ENCODE peak calls at places on chromosomes 12 and 14, in six cellular contexts. H is right lobe of liver; G is RWPE1; R is CD8-positive, alpha-beta T cell; O is WTC11; Z is cardiac fibroblast. N is an unnamed sample.
A peak's percentile ranks its signal among the peaks of the same experiment; 100 is the strongest.

GRCh38 chr12:71704920-71705319 is 19.0 kb downstream of the TMEM19 start:
- DNase-seq in H (no peak), G (no peak), R (no peak), O (no peak), Z (no peak), N (no peak)

GRCh38 chr14:75277000-75277795 is 1.4 kb upstream of the FOS start:
- DNase-seq in H (peak; percentile 94), G (peak; percentile 84), R (peak; percentile 62), O (peak; percentile 78), Z (peak; percentile 89), N (peak; percentile 67)

GRCh38 chr12:40784102-40784501 is 91.9 kb downstream of the CNTN1 start:
- DNase-seq in H (no peak), G (no peak), R (no peak), O (no peak), Z (no peak), N (no peak)

GRCh38 chr12:108701779-108702435 is 29.4 kb downstream of the CORO1C start:
- DNase-seq in H (no peak), G (no peak), R (no peak), O (no peak), Z (peak; percentile 69), N (no peak)

GRCh38 chr12:98637068-98637467 is 7.5 kb downstream of the IKBIP start:
- DNase-seq in H (no peak), G (no peak), R (no peak), O (no peak), Z (no peak), N (no peak)

GRCh38 chr14:79279645-79280399 is 931.5 kb downstream of the DIO2 start:
- DNase-seq in H (no peak), G (no peak), R (no peak), O (peak; percentile 15), Z (peak; percentile 24), N (no peak)

GRCh38 chr12:66453837-66454236 is 151.5 kb downstream of the HELB start:
- DNase-seq in H (no peak), G (no peak), R (no peak), O (no peak), Z (no peak), N (no peak)

GRCh38 chr14:42961509-42961908 is 1354.8 kb downstream of the LRFN5 start:
- DNase-seq in H (no peak), G (no peak), R (no peak), O (no peak), Z (no peak), N (no peak)

GRCh38 chr12:80805106-80805505 is 88.4 kb downstream of the MYF5 start:
- DNase-seq in H (no peak), G (no peak), R (no peak), O (no peak), Z (peak; percentile 57), N (no peak)

GRCh38 chr14:69685716-69686115 is 74.3 kb downstream of the SUSD6 start:
- DNase-seq in H (peak; percentile 83), G (peak; percentile 55), R (no peak), O (no peak), Z (peak; percentile 75), N (no peak)

GRCh38 chr12:130482448-130482847 is 144.8 kb downstream of the PIWIL1 start:
- DNase-seq in H (no peak), G (no peak), R (no peak), O (peak; percentile 48), Z (no peak), N (no peak)

GRCh38 chr12:82838123-82838522 is 151.4 kb downstream of the TMTC2 start:
- DNase-seq in H (no peak), G (no peak), R (no peak), O (no peak), Z (no peak), N (no peak)
- TF ChIP-seq CTCF in H (no peak), G (no peak), R (no peak), O (no peak), Z (no peak), N (no peak)

DNA sequence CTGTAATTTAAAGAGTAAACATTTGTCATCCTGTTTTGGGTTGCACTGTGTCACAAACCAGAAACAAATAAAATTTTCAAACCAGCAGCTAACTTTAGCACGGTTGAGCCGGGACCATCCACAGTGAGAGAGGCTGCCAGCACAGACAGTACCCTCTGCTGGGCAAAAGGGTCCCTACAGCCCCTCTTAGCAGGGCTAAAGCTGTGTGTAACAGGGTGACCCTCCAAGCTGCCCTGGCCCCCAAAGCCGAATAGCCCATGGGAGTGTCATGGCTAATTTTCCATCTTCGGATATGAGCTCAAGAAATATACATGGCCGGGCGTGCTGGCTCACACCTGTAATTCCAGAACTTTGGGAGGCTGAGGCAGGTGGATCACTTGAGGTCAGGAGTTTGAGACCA is 157.1 kb upstream of the GRIN2B start:
- DNase-seq in H (no peak), G (no peak), R (no peak), O (peak; percentile 64), Z (no peak), N (no peak)
- TF ChIP-seq CTCF in H (no peak), G (no peak), R (no peak), O (peak; percentile 50), Z (no peak), N (no peak)

GRCh38 chr12:4031703-4032291 is 158.6 kb upstream of the PARP11 start:
- DNase-seq in H (peak; percentile 55), G (peak; percentile 45), R (no peak), O (no peak), Z (peak; percentile 35), N (no peak)

GRCh38 chr12:4032906-4033628 is 159.9 kb upstream of the PARP11 start:
- DNase-seq in H (no peak), G (peak; percentile 29), R (no peak), O (no peak), Z (no peak), N (no peak)

GRCh38 chr12:4027412-4027811 is 154.2 kb upstream of the PARP11 start:
- DNase-seq in H (no peak), G (no peak), R (peak; percentile 26), O (no peak), Z (no peak), N (no peak)

GRCh38 chr12:4034926-4035325 is 161.7 kb upstream of the PARP11 start:
- DNase-seq in H (no peak), G (no peak), R (no peak), O (no peak), Z (no peak), N (no peak)

DNA sequence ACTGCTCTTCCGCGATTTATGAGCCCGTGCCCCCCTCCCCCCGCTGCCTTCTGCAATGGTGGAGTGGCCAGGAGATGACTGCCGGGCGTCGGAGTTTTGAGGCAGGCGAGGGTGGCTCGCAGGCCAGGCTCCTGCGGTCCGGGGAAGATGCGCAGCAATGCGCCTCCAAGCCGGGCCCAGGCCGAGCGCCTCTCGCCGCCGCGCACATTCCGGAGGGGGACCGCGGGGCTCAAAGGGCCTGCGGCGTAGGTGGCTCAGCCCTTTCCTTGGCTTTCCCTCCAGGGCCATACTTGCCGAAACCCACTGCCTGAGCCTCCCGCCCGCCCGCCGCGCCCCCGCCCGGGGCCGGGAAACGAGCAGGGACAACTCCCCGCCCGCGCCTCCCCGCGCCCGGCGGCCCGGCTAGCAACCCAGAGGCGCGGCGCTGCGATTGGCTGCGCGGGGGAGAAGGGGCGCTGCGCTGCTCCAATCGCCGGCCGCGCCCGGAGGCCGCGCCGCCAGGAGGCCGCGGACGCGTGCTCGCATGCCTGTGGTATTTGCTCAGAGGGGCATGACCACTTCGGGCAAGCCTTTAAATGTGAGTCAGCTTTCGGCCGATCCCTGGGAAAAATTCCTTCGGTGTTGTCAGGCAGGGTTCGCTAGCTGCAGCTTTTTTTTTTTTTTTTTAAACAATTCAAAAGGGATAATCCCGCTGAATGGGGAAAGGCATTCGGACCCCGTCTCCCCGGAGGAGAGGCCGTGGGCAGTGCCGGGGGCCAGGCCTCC is 157.9 kb upstream of the PARP11 start:
- DNase-seq in H (peak; percentile 84), G (peak; percentile 97), R (peak; percentile 48), O (peak; percentile 91), Z (peak; percentile 96), N (peak; percentile 68)
- TF ChIP-seq CTCF in H (no peak), G (no peak), R (no peak), O (no peak), Z (no peak), N (no peak)

DNA sequence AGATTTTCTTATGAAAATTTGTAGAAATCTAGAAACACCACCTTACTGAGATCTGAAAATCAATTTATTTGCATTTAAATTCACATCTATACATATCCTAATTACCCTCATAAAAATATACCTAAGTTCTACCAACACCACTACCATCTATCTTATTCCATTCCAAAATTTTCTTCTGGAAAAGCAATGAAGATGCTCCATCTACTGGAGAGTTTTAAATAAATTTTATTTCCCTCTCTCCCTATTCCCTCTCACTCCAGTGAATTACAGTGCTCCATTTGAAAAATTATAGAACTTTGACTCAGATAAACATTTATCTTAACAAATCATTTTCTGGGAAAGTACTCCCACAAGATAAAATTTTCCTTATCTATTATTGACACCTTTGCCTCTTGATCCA is 2.3 kb upstream of the C14orf39 start:
- DNase-seq in H (no peak), G (no peak), R (no peak), O (no peak), Z (no peak), N (no peak)
- TF ChIP-seq CTCF in H (peak; percentile 25), G (peak; percentile 29), R (no peak), O (no peak), Z (peak; percentile 12), N (no peak)

GRCh38 chr12:28681980-28682379 is 467.1 kb upstream of the FAR2 start:
- DNase-seq in H (no peak), G (no peak), R (no peak), O (no peak), Z (no peak), N (no peak)
- TF ChIP-seq CTCF in H (no peak), G (no peak), R (no peak), O (no peak), Z (no peak), N (no peak)

DNA sequence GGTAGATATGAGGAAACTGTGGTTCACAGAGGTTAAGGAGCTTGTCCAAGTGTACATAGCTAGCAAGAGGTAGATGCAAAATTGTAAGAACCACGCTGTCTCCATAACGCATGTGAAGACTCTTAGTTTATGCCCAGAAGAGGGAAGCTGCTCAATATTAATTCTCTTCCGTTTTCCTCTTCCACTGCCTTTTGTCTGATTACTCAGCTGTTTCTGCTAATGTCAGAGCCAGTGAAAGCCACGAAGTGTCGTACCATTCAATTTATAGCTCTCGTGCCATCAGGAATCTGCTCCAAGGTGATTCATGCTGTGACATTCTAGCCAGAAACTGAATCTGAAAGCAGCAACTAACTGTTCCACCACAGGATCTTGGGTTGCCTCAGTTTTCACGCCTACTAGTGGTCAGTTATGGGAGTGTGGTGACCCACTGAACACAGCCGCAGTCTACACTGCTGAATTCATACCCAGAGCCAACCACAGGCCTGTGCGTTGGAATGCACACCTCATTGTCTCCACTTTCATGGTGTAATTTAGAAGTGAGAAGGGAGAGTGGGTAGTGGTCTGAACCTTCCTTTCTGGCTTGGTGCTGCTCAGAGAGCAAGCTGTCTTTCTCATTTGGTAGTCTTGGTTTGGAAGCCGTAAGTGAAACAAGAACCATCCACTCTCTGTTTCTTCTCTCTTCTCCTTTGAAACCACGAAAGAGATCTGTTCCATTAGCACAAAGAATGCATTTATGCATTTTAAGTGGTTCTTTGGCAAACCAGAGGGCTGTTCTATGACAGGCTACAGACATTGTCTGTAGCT is 74.2 kb upstream of the NAP1L1 start:
- DNase-seq in H (no peak), G (no peak), R (peak; percentile 3), O (peak; percentile 63), Z (peak; percentile 84), N (peak; percentile 33)
- TF ChIP-seq CTCF in H (peak; percentile 66), G (no peak), R (peak; percentile 48), O (peak; percentile 54), Z (peak; percentile 81), N (no peak)

GRCh38 chr12:53048033-53048779 is 1.7 kb upstream of the TNS2 start:
- DNase-seq in H (peak; percentile 89), G (no peak), R (no peak), O (no peak), Z (peak; percentile 29), N (no peak)
- TF ChIP-seq CTCF in H (peak; percentile 29), G (peak; percentile 27), R (no peak), O (no peak), Z (no peak), N (no peak)